ENCODE peak calls at places on chromosomes 11 and 22, in ten cellular contexts. P, K, T, M, L, H, R, U, F and S are unnamed samples.

GRCh38 chr11:46876471-46876870 is 30.4 kb upstream of the CKAP5 start:
- DNase-seq in P (no peak), K (no peak), T (no peak), M (no peak), L (no peak), H (no peak), R (no peak), U (no peak), F (no peak), S (no peak)

GRCh38 chr11:124174001-124174400 is 9.1 kb upstream of the OR10D3 start:
- DNase-seq in P (peak), K (peak), T (no peak), M (no peak), L (peak), H (peak), R (no peak), U (no peak), F (peak), S (peak)

GRCh38 chr11:64562723-64563351 is 28.2 kb upstream of the SLC22A12 start:
- DNase-seq in P (no peak), K (no peak), T (no peak), M (no peak), L (no peak), H (no peak), R (peak), U (no peak), F (no peak), S (no peak)

GRCh38 chr11:59425131-59425530 is 1.1 kb downstream of the OR5A2 start:
- DNase-seq in P (no peak), K (no peak), T (no peak), M (no peak), L (no peak), H (no peak), R (no peak), U (no peak), F (no peak), S (no peak)

GRCh38 chr22:34297536-34298120 is 377.4 kb upstream of the LARGE1 start:
- DNase-seq in P (no peak), K (no peak), T (no peak), M (no peak), L (no peak), H (no peak), R (no peak), U (no peak), F (no peak), S (no peak)

GRCh38 chr11:72238040-72238450 is 5.9 kb downstream of the PHOX2A start:
- DNase-seq in P (no peak), K (peak), T (no peak), M (no peak), L (peak), H (peak), R (peak), U (no peak), F (peak), S (peak)

GRCh38 chr11:127574528-127574927 is 574.0 kb upstream of the KIRREL3 start:
- DNase-seq in P (no peak), K (no peak), T (no peak), M (no peak), L (no peak), H (no peak), R (no peak), U (no peak), F (no peak), S (no peak)

GRCh38 chr11:112016765-112017356 is 8.3 kb upstream of the DLAT start:
- DNase-seq in P (peak), K (peak), T (no peak), M (no peak), L (peak), H (peak), R (no peak), U (no peak), F (no peak), S (no peak)

DNA sequence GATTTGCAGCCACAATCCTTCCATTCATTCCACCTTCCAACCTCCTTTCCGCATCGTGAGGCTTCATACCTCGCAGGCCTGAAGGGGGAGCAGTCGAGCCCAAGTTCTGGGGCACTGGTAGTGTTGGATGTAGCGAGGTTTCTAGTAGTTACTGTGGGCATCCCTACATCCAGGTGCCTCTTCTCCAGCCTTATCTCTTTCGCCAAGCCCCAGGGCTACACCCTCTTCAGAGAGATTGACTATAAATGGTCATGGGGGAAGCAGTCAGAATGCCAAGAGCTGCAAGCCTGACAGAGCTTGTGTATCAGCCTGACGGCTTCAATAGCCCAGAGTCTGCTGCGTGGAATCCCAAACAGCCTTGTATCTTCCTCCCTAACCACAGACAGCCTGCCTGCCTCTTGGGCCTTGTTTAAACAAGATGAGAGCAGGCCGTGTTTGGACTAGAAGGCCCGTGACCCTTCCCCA is 28.9 kb downstream of the CLMP start:
- DNase-seq in P (no peak), K (peak), T (peak), M (no peak), L (peak), H (peak), R (peak), U (no peak), F (peak), S (peak)
- TF ChIP-seq CTCF in P (no peak), K (peak), T (peak), M (no peak), L (peak), H (peak), R (peak), U (no peak), F (peak), S (peak)

GRCh38 chr11:106840993-106841392 is 177.3 kb downstream of the GUCY1A2 start:
- DNase-seq in P (no peak), K (no peak), T (no peak), M (no peak), L (no peak), H (no peak), R (no peak), U (no peak), F (no peak), S (no peak)
- TF ChIP-seq CTCF in P (no peak), K (no peak), T (no peak), M (no peak), L (no peak), H (no peak), R (no peak), U (no peak), F (no peak), S (no peak)

DNA sequence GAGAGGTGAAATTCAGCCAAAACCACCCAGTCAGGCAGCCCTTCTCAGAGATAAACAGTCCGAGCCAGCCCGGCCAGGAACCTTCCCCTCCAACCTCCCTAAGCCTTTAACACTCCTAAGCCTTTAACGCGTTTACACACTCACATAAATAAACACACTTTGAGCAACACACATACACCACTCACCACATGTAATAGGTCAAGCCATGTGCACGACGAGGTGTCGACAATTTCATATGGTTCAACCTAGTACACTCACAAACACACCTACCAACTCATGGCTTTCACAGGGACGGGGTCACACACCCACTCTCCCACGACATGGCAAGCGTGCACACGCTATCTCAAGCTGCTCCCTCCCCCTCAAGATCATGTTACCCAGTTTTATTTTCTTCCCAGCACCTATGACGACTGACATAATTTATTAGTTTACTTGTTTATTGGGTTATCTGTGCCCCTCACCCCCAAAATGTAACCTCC is 15.5 kb downstream of the SLC43A1 start:
- DNase-seq in P (no peak), K (no peak), T (no peak), M (no peak), L (no peak), H (no peak), R (no peak), U (no peak), F (no peak), S (no peak)
- TF ChIP-seq CTCF in P (no peak), K (no peak), T (no peak), M (no peak), L (no peak), H (no peak), R (no peak), U (no peak), F (no peak), S (no peak)

GRCh38 chr11:67645521-67646457 is 4.7 kb downstream of the ACY3 start:
- DNase-seq in P (no peak), K (no peak), T (no peak), M (no peak), L (no peak), H (no peak), R (no peak), U (no peak), F (no peak), S (no peak)
- TF ChIP-seq CTCF in P (no peak), K (no peak), T (no peak), M (no peak), L (no peak), H (no peak), R (no peak), U (no peak), F (peak), S (no peak)

GRCh38 chr11:788953-789940 is 643 bp downstream of the CEND1 start:
- DNase-seq in P (no peak), K (no peak), T (no peak), M (no peak), L (no peak), H (no peak), R (no peak), U (no peak), F (no peak), S (no peak)

GRCh38 chr11:789951-790350 is at the start of gene CEND1:
- DNase-seq in P (no peak), K (no peak), T (no peak), M (no peak), L (no peak), H (peak), R (no peak), U (no peak), F (peak), S (peak)

GRCh38 chr11:786235-787083 is 3.4 kb downstream of the CEND1 start:
- DNase-seq in P (no peak), K (no peak), T (no peak), M (no peak), L (no peak), H (no peak), R (no peak), U (no peak), F (no peak), S (no peak)

GRCh38 chr11:787084-787675 is 2.7 kb downstream of the CEND1 start:
- DNase-seq in P (no peak), K (no peak), T (no peak), M (no peak), L (no peak), H (no peak), R (no peak), U (no peak), F (no peak), S (no peak)

DNA sequence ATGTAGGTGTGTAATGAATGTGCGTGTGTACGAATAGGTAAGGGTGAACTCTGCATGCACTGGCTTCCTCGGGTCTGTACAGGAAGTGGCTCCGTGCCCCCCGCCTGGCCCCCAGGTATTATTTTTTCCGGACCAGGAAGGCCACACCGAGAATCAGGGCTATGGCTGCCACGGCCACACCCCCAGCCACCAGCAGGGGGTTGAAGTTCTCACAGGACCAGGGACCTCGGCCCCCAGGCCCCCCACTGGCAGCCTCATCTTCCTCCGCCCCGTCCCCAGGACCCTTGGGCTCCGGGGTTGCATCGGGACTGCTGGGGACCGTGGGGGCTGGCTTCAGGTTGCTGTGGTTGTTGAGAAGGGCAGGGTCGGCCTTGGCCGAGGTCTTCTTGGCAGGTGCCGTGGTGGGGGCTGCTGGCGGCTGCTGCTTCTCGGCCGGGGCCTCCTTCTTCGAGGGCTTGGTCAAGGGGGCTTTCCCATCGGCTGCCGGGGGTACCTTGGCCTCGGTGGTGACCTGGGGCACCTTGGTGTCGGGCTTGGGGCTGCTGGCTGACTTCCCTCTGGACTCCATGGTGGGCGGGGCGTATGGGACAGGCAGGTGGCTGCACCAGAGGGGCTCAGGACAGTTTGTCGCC is 1.8 kb downstream of the CEND1 start:
- DNase-seq in P (no peak), K (no peak), T (no peak), M (no peak), L (no peak), H (no peak), R (no peak), U (no peak), F (no peak), S (no peak)
- TF ChIP-seq CTCF in P (no peak), K (no peak), T (no peak), M (no peak), L (peak), H (no peak), R (no peak), U (no peak), F (no peak), S (no peak)

DNA sequence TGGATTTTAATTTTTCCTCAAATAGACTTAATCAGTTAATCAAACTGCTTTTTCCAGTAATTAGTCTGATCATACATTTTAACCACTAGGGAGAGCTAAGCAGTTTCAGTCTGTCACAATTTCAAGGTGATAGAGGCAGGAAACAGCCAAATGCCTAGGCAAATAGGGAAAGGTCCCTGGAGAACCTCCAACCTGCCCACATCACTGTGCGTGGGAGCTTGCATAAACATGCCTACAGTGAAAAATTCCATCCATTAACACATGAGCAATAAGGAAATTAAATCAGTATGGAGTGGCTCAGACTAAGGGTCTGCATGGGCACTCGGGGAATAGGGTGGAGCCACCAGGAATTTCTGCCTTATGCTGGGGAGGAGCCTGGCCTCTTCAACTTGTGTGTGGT is 74.6 kb downstream of the AASDHPPT start:
- DNase-seq in P (peak), K (peak), T (no peak), M (no peak), L (peak), H (peak), R (no peak), U (no peak), F (no peak), S (no peak)
- TF ChIP-seq CTCF in P (peak), K (no peak), T (no peak), M (no peak), L (peak), H (no peak), R (no peak), U (no peak), F (peak), S (no peak)

GRCh38 chr11:27041141-27041869 is 690 bp downstream of the BBOX1 start:
- DNase-seq in P (no peak), K (no peak), T (no peak), M (no peak), L (peak), H (no peak), R (no peak), U (no peak), F (peak), S (no peak)

GRCh38 chr11:27040302-27041115 is at the start of gene BBOX1:
- DNase-seq in P (peak), K (no peak), T (no peak), M (no peak), L (peak), H (peak), R (no peak), U (no peak), F (no peak), S (no peak)

DNA sequence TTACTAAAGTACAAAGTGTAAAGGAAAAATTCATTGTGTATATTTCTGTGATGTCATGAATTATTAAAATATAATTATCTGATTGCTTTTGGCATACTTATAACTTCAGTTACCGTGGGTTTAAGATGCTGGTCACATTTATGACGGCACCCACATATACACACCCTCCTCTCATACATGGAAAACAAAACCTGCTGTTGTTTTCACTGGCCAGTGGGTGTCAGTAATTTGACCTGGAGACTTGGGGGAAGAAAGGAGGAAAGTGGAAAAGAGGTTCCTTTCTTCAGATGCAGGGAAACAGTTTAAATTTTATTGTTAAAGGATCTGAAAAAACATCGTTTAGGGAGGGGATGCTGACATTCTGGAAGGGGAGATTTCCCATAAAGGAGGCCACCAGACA is 742 bp upstream of the BBOX1 start:
- DNase-seq in P (peak), K (no peak), T (no peak), M (no peak), L (no peak), H (no peak), R (no peak), U (no peak), F (no peak), S (no peak)
- TF ChIP-seq CTCF in P (peak), K (no peak), T (no peak), M (no peak), L (peak), H (no peak), R (no peak), U (no peak), F (peak), S (no peak)

GRCh38 chr11:69799582-69799981 is 19.6 kb downstream of the FGF3 start:
- DNase-seq in P (peak), K (peak), T (no peak), M (no peak), L (peak), H (peak), R (no peak), U (no peak), F (peak), S (no peak)

GRCh38 chr11:69799097-69799496 is 20.1 kb downstream of the FGF3 start:
- DNase-seq in P (no peak), K (no peak), T (no peak), M (no peak), L (no peak), H (no peak), R (no peak), U (no peak), F (no peak), S (no peak)

GRCh38 chr11:69797737-69798528 is 21.3 kb downstream of the FGF3 start:
- DNase-seq in P (no peak), K (no peak), T (no peak), M (no peak), L (no peak), H (no peak), R (no peak), U (no peak), F (no peak), S (no peak)

GRCh38 chr11:69796063-69796462 is 20.9 kb upstream of the FGF4 start:
- DNase-seq in P (no peak), K (no peak), T (no peak), M (no peak), L (no peak), H (no peak), R (no peak), U (no peak), F (no peak), S (no peak)

DNA sequence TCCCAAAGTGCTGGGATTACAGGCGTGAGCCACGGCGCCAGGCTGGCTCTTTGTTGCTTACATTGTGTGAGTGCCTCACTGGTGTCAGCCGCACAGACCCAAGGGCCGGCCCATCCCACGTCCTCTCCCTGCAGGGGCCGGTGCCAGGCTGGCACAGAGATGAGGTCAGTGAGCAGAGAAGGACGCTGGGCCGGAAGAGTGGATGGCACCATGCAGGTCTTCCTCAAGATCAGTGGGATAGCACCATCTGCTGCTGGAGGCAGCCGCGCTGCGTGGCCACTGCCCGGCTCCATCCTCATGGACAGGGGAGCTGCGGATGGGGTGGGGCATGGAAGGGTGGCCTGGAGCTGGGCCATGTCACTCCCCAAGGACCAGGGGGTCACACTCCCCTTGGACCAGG is 22.0 kb upstream of the FGF4 start:
- DNase-seq in P (no peak), K (no peak), T (no peak), M (no peak), L (no peak), H (no peak), R (no peak), U (no peak), F (no peak), S (no peak)
- TF ChIP-seq CTCF in P (no peak), K (no peak), T (no peak), M (no peak), L (no peak), H (no peak), R (no peak), U (no peak), F (peak), S (no peak)

GRCh38 chr11:92388380-92388779 is 163.8 kb downstream of the FAT3 start:
- DNase-seq in P (no peak), K (no peak), T (no peak), M (no peak), L (no peak), H (no peak), R (no peak), U (no peak), F (no peak), S (no peak)
- TF ChIP-seq CTCF in P (no peak), K (peak), T (no peak), M (no peak), L (no peak), H (peak), R (no peak), U (no peak), F (peak), S (peak)

GRCh38 chr22:22407061-22407460 is 101.5 kb downstream of the ZNF280B start:
- DNase-seq in P (no peak), K (no peak), T (no peak), M (no peak), L (no peak), H (no peak), R (no peak), U (peak), F (no peak), S (no peak)
- TF ChIP-seq CTCF in P (no peak), K (no peak), T (no peak), M (no peak), L (no peak), H (no peak), R (no peak), U (no peak), F (no peak), S (no peak)